ENCODE peak calls at places on chromosome 19, in nine cellular contexts. N, V, H, J, F, D, S, W and T are unnamed samples.

GRCh38 chr19:54168174-54168917 is 4.6 kb downstream of the TMC4 start:
- DNase-seq in J (peak), D (peak), S (peak), W (peak), F (peak), H (peak), N (peak), V (peak), T (peak)

GRCh38 chr19:3458595-3459284 is 21.6 kb downstream of the SMIM24 start:
- DNase-seq in N (no peak), W (peak), S (no peak), J (peak), H (no peak), D (no peak), F (no peak), V (no peak), T (no peak)

GRCh38 chr19:23283925-23284324 is 33.7 kb upstream of the ZNF724 start:
- DNase-seq in N (peak), J (peak), V (peak), F (no peak), S (peak), D (peak), W (peak), H (peak), T (peak)

GRCh38 chr19:21396121-21396520 is 812 bp upstream of the ZNF493 start:
- DNase-seq in F (no peak), H (no peak), S (no peak), D (no peak), W (no peak), N (no peak), J (no peak), V (no peak), T (no peak)

GRCh38 chr19:43777163-43777700 is 3.5 kb downstream of the KCNN4 start:
- DNase-seq in J (no peak), N (peak), F (no peak), H (no peak), D (no peak), W (peak), S (no peak), V (peak), T (no peak)

GRCh38 chr19:29285878-29286277 is 72.9 kb upstream of the UQCRFS1 start:
- DNase-seq in V (no peak), H (peak), J (peak), F (peak), N (peak), S (no peak), W (no peak), D (no peak), T (peak)

GRCh38 chr19:51654783-51655182 is 8.2 kb upstream of the SIGLEC14 start:
- DNase-seq in V (no peak), W (no peak), S (no peak), H (no peak), D (no peak), F (no peak), N (no peak), J (no peak), T (no peak)

GRCh38 chr19:41431426-41432386 is 4.5 kb upstream of the B3GNT8 start:
- DNase-seq in J (peak), V (peak), F (no peak), H (no peak), S (no peak), N (peak), D (no peak), W (peak), T (no peak)

GRCh38 chr19:43337737-43338136 is 15.7 kb upstream of the CD177 start:
- DNase-seq in V (no peak), N (no peak), J (no peak), W (no peak), F (no peak), H (no peak), D (no peak), S (no peak), T (no peak)

GRCh38 chr19:14086098-14086497 is 515 bp upstream of the C19orf67 start:
- DNase-seq in N (no peak), J (no peak), H (no peak), D (no peak), S (no peak), W (no peak), F (no peak), V (no peak), T (no peak)